ENCODE peak calls at places on chromosome 18, in six cellular contexts. G is H9, L is GM23338, K is hepatocyte, R is MM.1S, X is GM12878. Y is an unnamed sample. For H3K79me2, the result is how much of the 10 kb centered on the place peaks cover.

GRCh38 chr18:48621240-48621639 is 82.4 kb downstream of the CTIF start:
- DNase-seq in G (no peak), L (no peak), K (peak), R (no peak), X (no peak), Y (peak)

GRCh38 chr18:12307871-12308385 is at the start of gene TUBB6:
- DNase-seq in L (peak), R (no peak), G (peak), K (peak), X (no peak), Y (peak)

GRCh38 chr18:11497585-11497984 is 111.8 kb upstream of the SLC35G4 start:
- DNase-seq in K (no peak), L (no peak), G (no peak), X (no peak), R (no peak), Y (peak)

GRCh38 chr18:63043516-63043915 is 276.1 kb downstream of the BCL2 start:
- DNase-seq in R (no peak), G (no peak), L (no peak), K (no peak), X (no peak), Y (peak)

GRCh38 chr18:58226476-58226875 is 182.4 kb downstream of the NEDD4L start:
- DNase-seq in X (no peak), L (no peak), G (no peak), K (no peak), R (no peak), Y (no peak)

GRCh38 chr18:8860845-8861642 is 155.7 kb downstream of the MTCL1 start:
- DNase-seq in G (no peak), K (no peak), R (peak), X (no peak), L (no peak), Y (no peak)

GRCh38 chr18:57223160-57223870 is 76.4 kb downstream of the BOD1L2 start:
- DNase-seq in L (no peak), G (no peak), K (no peak), R (no peak), X (no peak), Y (no peak)

GRCh38 chr18:35998967-35999366 is 26.5 kb downstream of the RMP24 start:
- DNase-seq in X (no peak), R (no peak), L (peak), G (no peak), K (no peak), Y (peak)

GRCh38 chr18:13661051-13661778 is 65.1 kb downstream of the FAM210A start:
- DNase-seq in K (no peak), G (no peak), L (no peak), R (no peak), X (no peak), Y (no peak)

GRCh38 chr18:11992096-11992785 is 10.9 kb downstream of the IMPA2 start:
- DNase-seq in G (no peak), R (no peak), K (no peak), L (no peak), X (no peak), Y (no peak)

GRCh38 chr18:13223341-13224148 is 5.0 kb downstream of the LDLRAD4 start:
- DNase-seq in X (no peak), R (no peak), K (no peak), G (no peak), L (no peak), Y (no peak)

GRCh38 chr18:7116832-7117389 is 686 bp downstream of the LAMA1 start:
- DNase-seq in K (peak), G (peak), R (no peak), L (peak), X (no peak), Y (peak)

GRCh38 chr18:48104703-48105102 is 174.2 kb upstream of the SMAD2 start:
- DNase-seq in L (no peak), K (no peak), G (no peak), R (no peak), X (no peak), Y (no peak)

GRCh38 chr18:24321071-24321470 is 76.6 kb downstream of the OSBPL1A start:
- DNase-seq in G (no peak), K (no peak), L (no peak), X (no peak), R (no peak), Y (peak)

GRCh38 chr18:35478520-35479435 is 19.0 kb downstream of the INO80C start:
- DNase-seq in L (no peak), G (no peak), R (no peak), K (peak), X (no peak), Y (peak)

GRCh38 chr18:24853076-24853475 is 392.6 kb downstream of the HRH4 start:
- DNase-seq in G (peak), R (no peak), X (no peak), L (peak), K (no peak), Y (no peak)

GRCh38 chr18:8937112-8937641 is 165.3 kb upstream of the NDUFV2 start:
- DNase-seq in L (peak), X (no peak), K (no peak), R (no peak), G (no peak), Y (no peak)

GRCh38 chr18:57772387-57772799 is 30.7 kb downstream of the ATP8B1 start:
- DNase-seq in L (no peak), X (no peak), G (no peak), R (no peak), K (peak), Y (no peak)

GRCh38 chr18:41993151-41993550 is 38.1 kb downstream of the PIK3C3 start:
- DNase-seq in R (no peak), K (no peak), X (no peak), G (no peak), L (no peak), Y (no peak)

GRCh38 chr18:79400591-79401381 is 5.1 kb downstream of the NFATC1 start:
- DNase-seq in L (no peak), X (peak), G (no peak), R (no peak), K (no peak), Y (peak)

DNA sequence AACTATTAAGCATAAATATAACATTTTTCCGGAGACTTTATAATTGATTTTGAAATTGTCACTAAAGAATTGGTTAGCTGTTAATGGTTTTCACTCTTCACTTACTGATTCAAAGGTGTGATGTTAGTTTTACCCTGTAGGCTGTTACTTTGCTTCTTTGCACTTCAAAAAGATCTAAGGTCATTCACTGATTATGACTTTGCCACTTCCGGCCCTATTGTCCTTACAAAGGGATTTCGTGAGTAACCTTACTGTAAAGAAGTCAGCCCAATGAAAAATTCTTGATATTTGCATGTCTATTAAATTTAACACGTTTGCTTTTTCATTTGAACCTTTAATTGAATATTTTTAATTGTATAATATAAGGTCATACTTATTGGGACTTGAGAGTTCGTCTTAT is 61.4 kb downstream of the GREB1L start:
- DNase-seq in R (no peak), G (no peak), X (no peak), L (no peak), K (no peak), Y (no peak)
- H3K4me2 ChIP-seq in R (no peak), G (no peak), X (no peak), L (no peak), K (no peak), Y (no peak)

DNA sequence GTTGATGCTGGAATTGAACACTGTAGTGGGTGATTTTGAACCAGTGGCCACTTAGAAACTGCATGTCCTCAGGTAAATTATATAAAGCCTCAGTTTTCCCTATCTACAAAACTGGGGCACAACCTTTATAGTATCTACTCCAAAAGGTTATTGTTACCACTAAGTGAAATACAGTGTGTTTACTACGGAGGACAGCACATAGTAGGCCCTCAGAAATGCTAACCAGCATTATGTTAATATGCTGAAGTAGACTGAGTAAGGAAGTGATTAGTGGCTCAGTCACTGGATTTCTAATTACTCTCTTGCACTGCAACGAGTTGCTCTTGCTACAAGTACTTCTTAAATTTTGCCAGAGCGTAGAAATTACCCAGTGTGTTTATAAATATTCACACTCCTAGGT is 139.5 kb downstream of the HAUS1 start:
- DNase-seq in L (no peak), G (no peak), K (no peak), X (no peak), R (no peak), Y (no peak)
- H3K79me2 ChIP-seq in L (under half), G (under half), K (under half), X (under half), R (half or more), Y (half or more)

DNA sequence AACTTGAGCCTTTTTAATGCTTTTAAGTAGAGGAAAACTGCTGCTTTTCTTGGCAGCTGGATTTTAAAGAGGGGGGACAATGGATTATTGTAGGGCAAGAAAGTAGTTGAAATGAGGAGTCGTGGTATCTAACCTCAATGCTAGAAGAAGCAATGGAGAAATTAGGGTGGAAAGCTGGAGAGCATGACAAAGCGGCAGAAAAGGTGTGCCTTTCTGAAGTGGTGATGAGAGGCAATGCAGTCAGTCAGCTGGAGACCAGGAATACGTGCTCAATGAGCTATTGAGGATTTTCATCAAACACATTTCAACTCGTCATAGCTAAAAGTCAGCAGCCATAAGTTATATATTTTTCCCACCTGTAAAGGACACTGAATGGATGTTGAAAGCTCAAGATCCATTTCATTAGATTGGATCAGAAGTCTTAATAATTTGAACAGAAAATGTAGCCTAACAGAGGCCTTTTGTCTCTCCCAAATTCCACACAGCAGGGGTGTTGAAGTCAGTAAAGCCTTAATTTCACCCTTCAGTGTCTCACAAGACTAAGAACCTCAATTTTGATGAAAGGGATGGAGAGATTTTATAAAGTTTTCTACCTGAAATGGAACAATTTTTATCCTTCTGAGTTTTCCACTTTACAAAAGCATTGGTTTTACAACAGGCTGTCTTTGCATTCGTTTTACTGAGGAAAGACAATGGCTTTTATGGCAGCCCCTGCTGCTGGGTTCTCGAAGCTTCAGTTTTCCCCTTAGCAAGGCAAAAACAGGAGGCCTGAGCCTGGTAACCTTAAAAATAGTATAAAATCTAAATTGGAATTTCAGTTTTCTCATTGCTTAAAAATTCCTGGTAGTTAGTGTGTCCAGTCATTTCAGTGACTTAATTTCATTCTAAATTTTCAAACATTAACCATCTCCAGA is 131.1 kb downstream of the CCDC102B start:
- DNase-seq in X (no peak), R (no peak), L (peak), K (no peak), G (no peak), Y (no peak)
- H3K4me2 ChIP-seq in X (no peak), R (no peak), L (peak), K (no peak), G (no peak), Y (no peak)

GRCh38 chr18:55861266-55861665 is 273.3 kb upstream of the TCF4 start:
- DNase-seq in G (peak), X (no peak), L (peak), K (peak), R (no peak), Y (peak)

GRCh38 chr18:55859116-55859515 is 271.1 kb upstream of the TCF4 start:
- DNase-seq in X (no peak), L (no peak), K (no peak), G (no peak), R (no peak), Y (peak)

GRCh38 chr18:55858661-55859111 is 270.7 kb upstream of the TCF4 start:
- DNase-seq in K (no peak), R (no peak), L (no peak), G (no peak), X (no peak), Y (peak)

GRCh38 chr18:55863876-55864275 is 275.9 kb upstream of the TCF4 start:
- DNase-seq in X (no peak), G (no peak), R (no peak), L (peak), K (peak), Y (peak)

DNA sequence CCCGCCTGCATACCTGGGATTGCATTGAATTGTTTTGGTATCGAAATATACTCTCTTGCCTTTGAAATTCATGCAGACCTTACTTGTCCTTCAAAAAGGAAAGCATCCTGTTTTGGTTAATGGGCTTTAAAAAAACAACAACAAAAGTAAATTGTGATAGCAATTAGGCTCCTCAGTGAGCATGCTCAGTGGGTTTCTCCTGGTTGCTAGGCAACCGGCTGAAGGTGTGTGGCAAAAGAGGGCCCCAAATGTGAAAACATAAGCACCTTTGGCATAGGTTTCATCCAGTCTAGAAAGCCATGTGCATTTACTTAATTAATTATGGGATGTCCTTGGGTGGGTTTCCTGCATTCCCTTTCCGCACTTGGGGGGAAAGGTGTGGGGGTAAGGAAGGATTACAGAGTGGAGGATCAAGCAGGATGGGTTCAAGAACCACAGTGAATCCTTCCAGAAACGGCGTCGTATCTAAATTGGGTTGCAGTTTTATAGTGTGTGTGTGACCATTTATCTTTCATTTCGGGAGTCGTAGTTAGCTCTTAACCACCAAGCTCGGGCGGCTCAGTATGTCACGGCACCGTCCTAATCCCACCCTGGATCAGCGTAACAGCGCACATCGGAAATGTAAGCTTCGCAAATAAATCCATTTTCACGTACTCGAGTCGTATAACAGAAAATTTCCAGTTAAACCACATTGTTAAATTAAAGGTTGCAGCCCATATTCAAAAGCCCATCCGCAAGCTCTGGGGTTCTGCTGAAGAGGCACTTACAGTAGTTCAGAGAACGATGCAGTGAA is 274.9 kb upstream of the TCF4 start:
- DNase-seq in L (peak), X (no peak), K (no peak), G (no peak), R (no peak), Y (peak)
- H3K79me2 ChIP-seq in L (under half), X (under half), K (under half), G (under half), R (under half), Y (under half)

DNA sequence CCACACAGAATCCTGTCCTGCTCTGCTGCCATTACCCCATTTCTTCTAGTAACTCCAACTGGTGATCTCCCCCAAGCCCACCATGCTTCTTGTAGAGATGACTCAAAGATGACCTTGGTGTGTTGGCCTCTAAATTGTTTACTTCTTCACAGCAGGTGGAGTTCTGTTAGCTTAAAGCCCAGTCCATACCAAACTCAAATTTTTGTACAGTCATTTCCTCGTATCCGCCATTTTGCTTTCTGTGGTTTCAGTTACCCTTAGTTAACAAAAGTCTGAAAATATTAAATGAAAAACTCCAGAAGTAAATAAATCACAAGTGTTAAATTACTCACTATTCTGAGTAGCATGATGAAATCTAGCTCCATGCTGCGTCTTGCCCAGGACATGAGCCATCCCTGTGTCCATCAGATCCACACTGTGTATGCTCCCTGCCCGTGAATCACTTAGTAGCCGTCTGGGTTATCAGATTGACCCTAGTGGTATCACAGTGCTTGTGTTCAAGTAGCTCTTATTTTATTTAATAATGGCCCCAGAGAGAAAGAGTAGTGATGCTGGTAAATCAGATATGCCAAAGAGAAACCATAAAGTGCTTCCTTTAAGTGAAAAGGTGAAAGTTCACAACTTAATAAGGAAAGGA is 133.3 kb upstream of the NOL4 start:
- DNase-seq in G (no peak), X (no peak), R (no peak), K (no peak), L (no peak), Y (no peak)
- H3K4me2 ChIP-seq in G (no peak), X (no peak), R (no peak), K (no peak), L (no peak), Y (no peak)

DNA sequence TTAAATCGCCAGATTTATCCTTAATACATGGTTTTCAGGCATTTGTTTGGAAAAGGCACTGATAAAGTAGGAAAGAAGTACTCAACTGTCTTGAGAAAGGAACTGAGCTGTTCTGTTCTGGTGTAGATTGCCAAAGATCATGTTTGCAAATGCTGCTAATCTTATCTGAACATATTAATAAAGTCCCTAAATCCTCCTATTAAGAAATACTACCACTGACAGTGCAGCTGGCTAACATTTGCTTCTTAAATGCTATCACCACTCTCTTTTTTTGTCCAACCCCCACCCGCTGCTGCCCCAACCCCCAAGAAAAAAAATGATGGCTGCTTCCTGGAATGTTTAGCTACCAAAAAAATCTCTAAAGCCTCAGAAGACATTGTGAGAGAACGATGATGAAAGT is 130.7 kb downstream of the CCBE1 start:
- DNase-seq in G (no peak), L (no peak), R (no peak), K (peak), X (no peak), Y (no peak)
- H3K79me2 ChIP-seq in G (under half), L (under half), R (under half), K (under half), X (under half), Y (under half)

Y was measured in GM23248.